ENCODE peak calls at places on chromosomes 2 and 18, in four cellular contexts. One of them, this sample, is unnamed.

GRCh38 chr2:214810670-214811069 is 1.2 kb upstream of the BARD1 start:
- DNase-seq in mesothelial cell of epicardium: no peak
- DNase-seq in fibroblast of pulmonary artery: no peak
- DNase-seq in gastrocnemius medialis: no peak
- DNase-seq in this sample: no peak

GRCh38 chr18:8322486-8322885 is 286.8 kb upstream of the RAB12 start:
- DNase-seq in mesothelial cell of epicardium: no peak
- DNase-seq in fibroblast of pulmonary artery: no peak
- DNase-seq in gastrocnemius medialis: no peak
- DNase-seq in this sample: no peak

GRCh38 chr2:120642646-120643045 is 93.0 kb upstream of the GLI2 start:
- DNase-seq in mesothelial cell of epicardium: no peak
- DNase-seq in fibroblast of pulmonary artery: no peak
- DNase-seq in gastrocnemius medialis: no peak
- DNase-seq in this sample: no peak

GRCh38 chr2:10721344-10722251 is at the start of gene ATP6V1C2:
- DNase-seq in mesothelial cell of epicardium: peak; percentile 30
- DNase-seq in fibroblast of pulmonary artery: no peak
- DNase-seq in gastrocnemius medialis: no peak
- DNase-seq in this sample: peak; percentile 51

GRCh38 chr2:136248907-136249306 is 131.0 kb upstream of the CXCR4 start:
- DNase-seq in mesothelial cell of epicardium: no peak
- DNase-seq in fibroblast of pulmonary artery: no peak
- DNase-seq in gastrocnemius medialis: no peak
- DNase-seq in this sample: no peak

GRCh38 chr18:63520053-63520452 is 22.1 kb upstream of the SERPINB12 start:
- DNase-seq in mesothelial cell of epicardium: no peak
- DNase-seq in fibroblast of pulmonary artery: no peak
- DNase-seq in gastrocnemius medialis: no peak
- DNase-seq in this sample: no peak

GRCh38 chr18:53799134-53799533 is 425.3 kb downstream of the MBD2 start:
- DNase-seq in mesothelial cell of epicardium: no peak
- DNase-seq in fibroblast of pulmonary artery: peak; percentile 68
- DNase-seq in gastrocnemius medialis: no peak
- DNase-seq in this sample: no peak

GRCh38 chr2:116810645-116811044 is 1003.8 kb upstream of the DDX18 start:
- DNase-seq in mesothelial cell of epicardium: no peak
- DNase-seq in fibroblast of pulmonary artery: no peak
- DNase-seq in gastrocnemius medialis: no peak
- DNase-seq in this sample: no peak

GRCh38 chr2:203656522-203657287 is 49.7 kb upstream of the CD28 start:
- DNase-seq in mesothelial cell of epicardium: no peak
- DNase-seq in fibroblast of pulmonary artery: peak; percentile 75
- DNase-seq in gastrocnemius medialis: peak; percentile 49
- DNase-seq in this sample: no peak

GRCh38 chr2:6664662-6665061 is 201.0 kb downstream of the CMPK2 start:
- DNase-seq in mesothelial cell of epicardium: no peak
- DNase-seq in fibroblast of pulmonary artery: no peak
- DNase-seq in gastrocnemius medialis: no peak
- DNase-seq in this sample: no peak

GRCh38 chr2:216583157-216583556 is 50.1 kb upstream of the IGFBP2 start:
- DNase-seq in mesothelial cell of epicardium: no peak
- DNase-seq in fibroblast of pulmonary artery: peak; percentile 57
- DNase-seq in gastrocnemius medialis: no peak
- DNase-seq in this sample: no peak

GRCh38 chr18:23460285-23461273 is 7.5 kb downstream of the RIOK3 start:
- DNase-seq in mesothelial cell of epicardium: no peak
- DNase-seq in fibroblast of pulmonary artery: no peak
- DNase-seq in gastrocnemius medialis: no peak
- DNase-seq in this sample: no peak

GRCh38 chr2:100246163-100247145 is 75.8 kb downstream of the LONRF2 start:
- DNase-seq in mesothelial cell of epicardium: no peak
- DNase-seq in fibroblast of pulmonary artery: peak; percentile 29
- DNase-seq in gastrocnemius medialis: no peak
- DNase-seq in this sample: peak; percentile 49
- TF ChIP-seq CTCF in mesothelial cell of epicardium: peak; percentile 77
- TF ChIP-seq CTCF in fibroblast of pulmonary artery: peak; percentile 42
- TF ChIP-seq CTCF in gastrocnemius medialis: peak; percentile 30
- TF ChIP-seq CTCF in this sample: peak; percentile 77

DNA sequence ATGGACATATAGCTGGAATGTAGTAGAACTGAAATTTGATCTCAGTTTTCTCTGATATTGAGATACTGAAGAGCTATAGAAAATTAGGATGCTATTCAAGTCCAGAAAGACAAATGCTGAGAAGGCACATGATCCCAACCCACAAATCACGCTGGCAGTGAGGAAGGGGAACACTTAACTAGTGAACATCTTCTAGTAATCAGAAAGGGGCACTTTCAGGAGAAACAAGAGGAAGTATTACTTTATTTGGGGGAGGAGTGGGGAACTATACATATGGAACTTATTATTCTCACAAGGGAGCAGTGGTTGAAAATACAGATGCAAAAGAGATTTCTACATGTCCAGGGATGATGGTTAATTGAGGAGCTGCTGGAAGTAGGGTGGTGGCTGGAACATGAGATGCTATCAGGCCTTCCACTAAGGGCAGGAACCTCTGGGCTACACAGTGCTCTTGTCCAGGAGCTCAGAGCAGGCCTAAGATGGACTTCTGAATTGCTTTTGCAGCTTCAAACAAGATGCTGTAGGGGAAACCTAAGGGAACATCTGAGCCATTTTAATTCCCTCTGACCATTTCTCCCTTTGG is 79.3 kb downstream of the TGFA start:
- DNase-seq in mesothelial cell of epicardium: no peak
- DNase-seq in fibroblast of pulmonary artery: no peak
- DNase-seq in gastrocnemius medialis: no peak
- DNase-seq in this sample: no peak
- TF ChIP-seq CTCF in mesothelial cell of epicardium: no peak
- TF ChIP-seq CTCF in fibroblast of pulmonary artery: no peak
- TF ChIP-seq CTCF in gastrocnemius medialis: no peak
- TF ChIP-seq CTCF in this sample: no peak

GRCh38 chr18:65436430-65436829 is 314.4 kb upstream of the CDH7 start:
- DNase-seq in mesothelial cell of epicardium: no peak
- DNase-seq in fibroblast of pulmonary artery: no peak
- DNase-seq in gastrocnemius medialis: no peak
- DNase-seq in this sample: no peak
- TF ChIP-seq CTCF in mesothelial cell of epicardium: no peak
- TF ChIP-seq CTCF in fibroblast of pulmonary artery: no peak
- TF ChIP-seq CTCF in gastrocnemius medialis: no peak
- TF ChIP-seq CTCF in this sample: no peak

GRCh38 chr18:38966846-38967245 is 1401.2 kb upstream of the CELF4 start:
- DNase-seq in mesothelial cell of epicardium: no peak
- DNase-seq in fibroblast of pulmonary artery: no peak
- DNase-seq in gastrocnemius medialis: no peak
- DNase-seq in this sample: no peak

GRCh38 chr18:38972571-38972970 is 1407.0 kb upstream of the CELF4 start:
- DNase-seq in mesothelial cell of epicardium: no peak
- DNase-seq in fibroblast of pulmonary artery: no peak
- DNase-seq in gastrocnemius medialis: no peak
- DNase-seq in this sample: no peak
- TF ChIP-seq CTCF in mesothelial cell of epicardium: no peak
- TF ChIP-seq CTCF in fibroblast of pulmonary artery: no peak
- TF ChIP-seq CTCF in gastrocnemius medialis: no peak
- TF ChIP-seq CTCF in this sample: no peak

GRCh38 chr18:56747857-56748256 is 96.7 kb downstream of the WDR7 start:
- DNase-seq in mesothelial cell of epicardium: no peak
- DNase-seq in fibroblast of pulmonary artery: no peak
- DNase-seq in gastrocnemius medialis: no peak
- DNase-seq in this sample: no peak

GRCh38 chr18:56747032-56747658 is 96.0 kb downstream of the WDR7 start:
- DNase-seq in mesothelial cell of epicardium: no peak
- DNase-seq in fibroblast of pulmonary artery: no peak
- DNase-seq in gastrocnemius medialis: no peak
- DNase-seq in this sample: no peak

GRCh38 chr18:56743115-56743514 is 92.0 kb downstream of the WDR7 start:
- DNase-seq in mesothelial cell of epicardium: no peak
- DNase-seq in fibroblast of pulmonary artery: no peak
- DNase-seq in gastrocnemius medialis: no peak
- DNase-seq in this sample: no peak

DNA sequence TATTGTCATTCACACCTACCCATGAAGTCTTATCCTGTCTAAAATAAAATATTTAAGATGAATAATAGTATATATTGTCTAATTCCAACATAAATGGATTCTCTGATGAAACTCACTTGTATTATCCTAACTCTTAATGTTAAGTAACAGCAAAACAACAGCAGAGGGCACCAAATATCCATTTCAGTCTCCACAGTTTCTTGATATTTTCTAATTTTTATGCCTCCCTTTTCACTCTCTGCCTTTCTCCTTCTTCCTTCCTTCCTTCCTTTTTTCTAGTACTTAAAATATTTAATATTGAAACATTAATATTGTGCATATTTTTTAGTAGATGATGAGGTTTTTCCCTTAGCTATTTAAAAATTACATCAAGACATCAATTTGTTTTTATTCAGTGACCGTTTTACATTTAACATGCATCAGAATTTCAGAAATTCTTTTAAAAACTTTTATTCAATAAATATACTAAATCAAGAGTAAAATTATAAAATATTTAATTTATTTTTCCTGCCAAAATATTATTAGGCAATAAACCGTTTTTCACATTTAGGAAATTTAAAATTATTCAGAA is 97.6 kb downstream of the WDR7 start:
- DNase-seq in mesothelial cell of epicardium: no peak
- DNase-seq in fibroblast of pulmonary artery: peak; percentile 73
- DNase-seq in gastrocnemius medialis: no peak
- DNase-seq in this sample: peak; percentile 16
- TF ChIP-seq CTCF in mesothelial cell of epicardium: peak; percentile 67
- TF ChIP-seq CTCF in fibroblast of pulmonary artery: peak; percentile 58
- TF ChIP-seq CTCF in gastrocnemius medialis: peak; percentile 56
- TF ChIP-seq CTCF in this sample: peak; percentile 69

GRCh38 chr18:69000366-69000765 is 202.5 kb downstream of the CCDC102B start:
- DNase-seq in mesothelial cell of epicardium: no peak
- DNase-seq in fibroblast of pulmonary artery: peak; percentile 50
- DNase-seq in gastrocnemius medialis: no peak
- DNase-seq in this sample: no peak

GRCh38 chr18:68997845-68998244 is 200.0 kb downstream of the CCDC102B start:
- DNase-seq in mesothelial cell of epicardium: no peak
- DNase-seq in fibroblast of pulmonary artery: no peak
- DNase-seq in gastrocnemius medialis: no peak
- DNase-seq in this sample: no peak

DNA sequence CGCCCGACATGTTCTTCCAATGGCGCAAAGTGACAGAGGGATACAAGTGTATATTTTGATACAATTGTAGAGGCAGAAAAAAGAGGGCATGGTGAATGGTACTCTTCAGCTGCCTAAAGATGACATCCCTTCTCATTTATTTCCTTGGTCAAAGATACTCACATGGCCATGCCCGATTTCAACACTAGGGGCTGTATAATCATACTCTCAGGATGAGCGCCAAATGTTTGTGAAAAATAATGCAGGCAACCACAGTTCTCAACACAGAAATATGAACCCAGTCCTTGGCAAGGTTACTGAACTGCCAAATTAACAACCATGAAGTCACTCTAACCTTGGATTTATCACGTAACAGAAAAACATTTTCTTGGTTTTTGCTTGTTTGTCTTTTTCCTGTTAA is 204.4 kb downstream of the CCDC102B start:
- DNase-seq in mesothelial cell of epicardium: no peak
- DNase-seq in fibroblast of pulmonary artery: no peak
- DNase-seq in gastrocnemius medialis: no peak
- DNase-seq in this sample: no peak
- TF ChIP-seq CTCF in mesothelial cell of epicardium: peak; percentile 47
- TF ChIP-seq CTCF in fibroblast of pulmonary artery: peak; percentile 24
- TF ChIP-seq CTCF in gastrocnemius medialis: no peak
- TF ChIP-seq CTCF in this sample: peak; percentile 54

DNA sequence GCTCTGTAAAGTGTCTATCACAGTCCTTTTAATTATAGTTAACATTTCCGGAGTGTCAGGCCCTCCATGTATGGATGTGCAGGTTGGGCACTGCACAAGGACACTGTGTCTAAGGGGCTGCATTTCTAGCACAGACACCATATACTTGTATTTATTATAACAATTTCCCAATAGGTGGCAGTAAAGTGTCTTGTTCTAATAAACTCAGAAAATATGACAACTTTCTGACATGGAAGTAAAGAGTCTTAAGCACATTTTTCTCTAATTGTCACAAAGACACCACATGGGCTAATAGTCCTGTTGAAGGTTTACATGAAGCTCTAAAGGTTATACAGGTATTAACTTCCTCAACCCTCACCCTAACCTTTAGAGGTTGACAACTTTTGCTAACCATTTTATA is 156.6 kb downstream of the DYSF start:
- DNase-seq in mesothelial cell of epicardium: no peak
- DNase-seq in fibroblast of pulmonary artery: peak; percentile 63
- DNase-seq in gastrocnemius medialis: no peak
- DNase-seq in this sample: no peak
- TF ChIP-seq CTCF in mesothelial cell of epicardium: peak; percentile 22
- TF ChIP-seq CTCF in fibroblast of pulmonary artery: peak; percentile 29
- TF ChIP-seq CTCF in gastrocnemius medialis: no peak
- TF ChIP-seq CTCF in this sample: no peak

GRCh38 chr2:46335404-46335965 is 38.3 kb downstream of the EPAS1 start:
- DNase-seq in mesothelial cell of epicardium: no peak
- DNase-seq in fibroblast of pulmonary artery: peak; percentile 92
- DNase-seq in gastrocnemius medialis: no peak
- DNase-seq in this sample: peak; percentile 7

GRCh38 chr2:46334389-46335345 is 37.5 kb downstream of the EPAS1 start:
- DNase-seq in mesothelial cell of epicardium: no peak
- DNase-seq in fibroblast of pulmonary artery: peak; percentile 92
- DNase-seq in gastrocnemius medialis: no peak
- DNase-seq in this sample: no peak

GRCh38 chr2:46335966-46336436 is 38.8 kb downstream of the EPAS1 start:
- DNase-seq in mesothelial cell of epicardium: no peak
- DNase-seq in fibroblast of pulmonary artery: no peak
- DNase-seq in gastrocnemius medialis: no peak
- DNase-seq in this sample: no peak

GRCh38 chr2:46332686-46333281 is 35.6 kb downstream of the EPAS1 start:
- DNase-seq in mesothelial cell of epicardium: no peak
- DNase-seq in fibroblast of pulmonary artery: no peak
- DNase-seq in gastrocnemius medialis: no peak
- DNase-seq in this sample: no peak

GRCh38 chr2:46333912-46334311 is 36.7 kb downstream of the EPAS1 start:
- DNase-seq in mesothelial cell of epicardium: no peak
- DNase-seq in fibroblast of pulmonary artery: no peak
- DNase-seq in gastrocnemius medialis: no peak
- DNase-seq in this sample: no peak
- TF ChIP-seq CTCF in mesothelial cell of epicardium: no peak
- TF ChIP-seq CTCF in fibroblast of pulmonary artery: peak; percentile 45
- TF ChIP-seq CTCF in gastrocnemius medialis: no peak
- TF ChIP-seq CTCF in this sample: peak; percentile 24

GRCh38 chr2:29423267-29423666 is 308.1 kb downstream of the CLIP4 start:
- DNase-seq in mesothelial cell of epicardium: no peak
- DNase-seq in fibroblast of pulmonary artery: no peak
- DNase-seq in gastrocnemius medialis: no peak
- DNase-seq in this sample: no peak
- TF ChIP-seq CTCF in mesothelial cell of epicardium: no peak
- TF ChIP-seq CTCF in fibroblast of pulmonary artery: no peak
- TF ChIP-seq CTCF in gastrocnemius medialis: no peak
- TF ChIP-seq CTCF in this sample: no peak

This sample was measured in endothelial cell.